ENCODE peak calls at places on chromosome 4, in nine cellular contexts. Y is transverse colon, F is ovary, Q is endothelial cell of umbilical vein, H is right lobe of liver, T is IMR-90, D is GM12892, W is uterus, C is A549. I is an unnamed sample.

GRCh38 chr4:19213388-19213787 is 1038.3 kb upstream of the SLIT2 start:
- DNase-seq in Y (no peak), F (no peak), Q (peak; percentile 83), H (no peak), T (peak; percentile 54), D (no peak), W (no peak), C (no peak), I (no peak)

GRCh38 chr4:48017108-48017527 is 546 bp downstream of the NIPAL1 start:
- DNase-seq in Y (peak; percentile 80), F (peak; percentile 43), Q (peak; percentile 56), H (peak; percentile 49), T (peak; percentile 66), D (peak; percentile 27), W (peak; percentile 25), C (peak; percentile 20), I (peak; percentile 7)

GRCh38 chr4:172142331-172142738 is 329.1 kb downstream of the GALNTL6 start:
- DNase-seq in Y (no peak), F (no peak), Q (peak; percentile 4), H (no peak), T (peak; percentile 22), D (no peak), W (no peak), C (peak; percentile 2), I (no peak)

GRCh38 chr4:8700576-8700975 is 108.0 kb downstream of the CPZ start:
- DNase-seq in Y (peak; percentile 3), F (no peak), Q (no peak), H (peak; percentile 26), T (no peak), D (no peak), W (no peak), C (no peak), I (no peak)

GRCh38 chr4:37002625-37003024 is 241.9 kb upstream of the NWD2 start:
- DNase-seq in Y (no peak), F (no peak), Q (no peak), H (no peak), T (no peak), D (no peak), W (no peak), C (no peak), I (no peak)

GRCh38 chr4:138199568-138200235 is 42.4 kb downstream of the SLC7A11 start:
- DNase-seq in Y (peak; percentile 59), F (no peak), Q (peak; percentile 61), H (no peak), T (peak; percentile 33), D (no peak), W (no peak), C (peak; percentile 81), I (no peak)

GRCh38 chr4:4914965-4915845 is 55.7 kb downstream of the MSX1 start:
- DNase-seq in Y (no peak), F (no peak), Q (no peak), H (no peak), T (no peak), D (no peak), W (no peak), C (no peak), I (no peak)

GRCh38 chr4:111930658-111931057 is 214.6 kb upstream of the FAM241A start:
- DNase-seq in Y (no peak), F (no peak), Q (no peak), H (no peak), T (no peak), D (no peak), W (no peak), C (no peak), I (no peak)

GRCh38 chr4:94036964-94037363 is 170.7 kb upstream of the SMARCAD1 start:
- DNase-seq in Y (no peak), F (no peak), Q (no peak), H (no peak), T (no peak), D (no peak), W (no peak), C (no peak), I (no peak)

GRCh38 chr4:155787113-155787710 is 28.4 kb downstream of the GUCY1B1 start:
- DNase-seq in Y (no peak), F (no peak), Q (peak; percentile 75), H (no peak), T (peak; percentile 70), D (no peak), W (no peak), C (peak; percentile 49), I (no peak)

GRCh38 chr4:157294575-157294974 is 74.0 kb downstream of the GRIA2 start:
- DNase-seq in Y (no peak), F (no peak), Q (no peak), H (no peak), T (no peak), D (no peak), W (no peak), C (no peak), I (no peak)

GRCh38 chr4:181966084-181966483 is 277.1 kb upstream of the TENM3 start:
- DNase-seq in Y (no peak), F (no peak), Q (no peak), H (no peak), T (peak; percentile 68), D (no peak), W (no peak), C (no peak), I (no peak)

GRCh38 chr4:84596826-84597225 is 13.9 kb downstream of the CDS1 start:
- DNase-seq in Y (no peak), F (no peak), Q (no peak), H (no peak), T (no peak), D (no peak), W (no peak), C (no peak), I (no peak)

DNA sequence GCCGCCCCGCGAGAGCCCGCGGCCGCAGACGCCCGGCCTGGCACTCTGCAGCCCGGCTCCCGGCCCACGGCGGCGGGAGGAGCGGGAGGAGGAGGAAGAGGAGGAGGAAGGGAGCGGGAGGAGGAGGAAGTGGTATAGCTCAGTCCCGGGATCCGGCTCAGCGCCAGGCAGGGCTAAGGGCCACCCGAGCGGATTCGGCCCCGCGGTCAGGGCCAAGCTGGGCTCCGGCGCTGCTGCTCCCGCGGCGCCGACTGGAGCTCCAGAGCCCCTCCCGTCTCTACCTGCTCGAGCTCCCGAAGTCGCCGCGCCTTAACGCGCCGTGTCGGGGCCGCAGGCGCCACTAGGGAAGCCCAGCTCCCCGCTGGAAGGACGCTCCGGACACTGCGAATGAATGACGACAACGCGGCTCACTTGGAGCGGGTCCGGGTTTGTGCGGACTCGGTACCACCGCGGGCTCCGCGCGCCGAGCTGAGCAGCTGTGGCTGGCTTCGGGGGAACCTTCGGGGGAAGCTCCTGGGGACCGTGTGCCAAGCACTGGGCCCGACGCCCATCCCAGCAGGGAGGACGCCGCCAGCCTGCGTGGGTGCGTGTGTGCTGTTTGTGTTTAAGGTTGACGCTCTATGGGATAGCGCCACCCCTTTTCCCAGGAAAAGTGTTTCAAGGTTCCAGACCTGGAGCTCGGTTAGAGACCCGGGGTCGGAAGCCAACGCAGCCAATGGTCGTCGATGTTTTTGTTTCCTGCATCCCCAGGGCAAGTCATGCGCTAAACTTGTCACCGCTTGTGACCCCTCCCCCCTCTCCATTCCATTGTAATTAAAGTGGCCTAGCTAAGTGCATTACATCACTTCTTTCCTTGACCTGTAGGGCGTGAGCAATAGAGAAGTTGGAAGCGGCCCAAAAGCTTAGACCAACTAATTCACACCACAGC is at the start of gene TBC1D9:
- DNase-seq in Y (peak; percentile 84), F (peak; percentile 84), Q (peak; percentile 97), H (peak; percentile 83), T (peak; percentile 55), D (peak; percentile 31), W (peak; percentile 81), C (peak; percentile 77), I (peak; percentile 26)
- TF ChIP-seq POLR2A in Y (peak; percentile 84), F (peak; percentile 65), Q (peak; percentile 72), H (peak; percentile 73), T (no peak), D (no peak), W (peak; percentile 48), C (peak; percentile 51), I (peak; percentile 72)

GRCh38 chr4:154559141-154559841 is 3.5 kb upstream of the FGB start:
- DNase-seq in Y (no peak), F (no peak), Q (peak; percentile 53), H (peak; percentile 65), T (peak; percentile 65), D (peak; percentile 0), W (no peak), C (peak; percentile 86), I (no peak)
- TF ChIP-seq POLR2A in Y (no peak), F (no peak), Q (no peak), H (no peak), T (no peak), D (no peak), W (no peak), C (no peak), I (no peak)

DNA sequence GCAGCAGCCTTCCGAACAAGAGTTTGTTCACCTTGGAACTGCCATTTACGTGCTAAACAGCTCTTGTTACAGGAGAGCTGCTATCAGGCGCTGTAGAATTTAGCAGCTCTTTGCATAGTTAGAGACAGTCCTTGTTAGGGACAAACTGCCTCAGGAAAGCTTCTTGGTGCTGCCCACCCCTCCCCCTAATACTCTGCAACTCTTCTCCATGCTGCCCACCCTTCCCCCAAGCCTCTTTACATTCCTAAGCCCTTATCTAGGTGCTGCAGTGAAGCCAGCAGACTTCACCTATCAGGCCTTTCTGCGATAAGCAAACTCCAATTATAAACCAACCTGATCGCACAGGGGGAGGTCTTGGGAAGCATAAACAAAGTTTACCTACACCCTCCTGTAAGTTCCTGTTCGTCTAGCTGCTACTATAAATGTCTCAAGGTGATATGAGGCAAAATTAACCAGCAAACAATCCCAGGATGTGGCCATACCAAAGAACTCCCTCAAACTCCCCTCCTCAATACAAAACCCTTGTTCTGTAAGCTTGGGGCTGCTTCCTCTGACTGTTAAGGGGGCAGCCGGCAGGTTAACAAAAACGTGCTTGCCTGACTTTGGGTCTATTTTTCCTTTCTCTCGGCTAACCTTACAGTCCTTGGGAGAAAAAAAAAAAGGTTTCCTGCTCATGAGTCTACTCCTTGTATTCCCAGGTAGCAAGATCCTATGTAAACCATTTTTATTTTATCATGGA is 74.0 kb upstream of the GC start:
- DNase-seq in Y (no peak), F (no peak), Q (no peak), H (no peak), T (no peak), D (no peak), W (no peak), C (no peak), I (no peak)
- TF ChIP-seq POLR2A in Y (no peak), F (no peak), Q (no peak), H (no peak), T (no peak), D (no peak), W (no peak), C (no peak), I (no peak)

GRCh38 chr4:74942918-74943253 is 10.0 kb downstream of the PARM1 start:
- DNase-seq in Y (no peak), F (no peak), Q (no peak), H (no peak), T (no peak), D (no peak), W (no peak), C (no peak), I (no peak)

GRCh38 chr4:74946196-74946595 is 13.3 kb downstream of the PARM1 start:
- DNase-seq in Y (no peak), F (no peak), Q (no peak), H (no peak), T (no peak), D (no peak), W (no peak), C (no peak), I (no peak)

GRCh38 chr4:74942251-74942917 is 9.5 kb downstream of the PARM1 start:
- DNase-seq in Y (no peak), F (no peak), Q (no peak), H (no peak), T (no peak), D (no peak), W (no peak), C (no peak), I (no peak)

GRCh38 chr4:74947798-74948197 is 14.9 kb downstream of the PARM1 start:
- DNase-seq in Y (no peak), F (no peak), Q (no peak), H (no peak), T (no peak), D (no peak), W (no peak), C (no peak), I (no peak)

GRCh38 chr4:74944354-74944793 is 11.5 kb downstream of the PARM1 start:
- DNase-seq in Y (peak; percentile 57), F (no peak), Q (no peak), H (no peak), T (no peak), D (no peak), W (no peak), C (peak; percentile 92), I (no peak)
- TF ChIP-seq POLR2A in Y (no peak), F (no peak), Q (no peak), H (no peak), T (no peak), D (no peak), W (no peak), C (no peak), I (no peak)

I was measured in H54.